ENCODE peak calls at places on chromosomes 6 and 20, in seven cellular contexts. One of them, this sample, is unnamed.

GRCh38 chr6:37513155-37513554 is 13.5 kb upstream of the CCDC167 start:
- DNase-seq in uterus: no peak
- DNase-seq in upper lobe of left lung: no peak
- DNase-seq in right lobe of liver: no peak
- DNase-seq in astrocyte of the spinal cord: no peak
- DNase-seq in neural progenitor cell: no peak
- DNase-seq in GM12865: no peak
- DNase-seq in this sample: no peak

GRCh38 chr20:51540585-51540984 is 1.9 kb downstream of the NFATC2 start:
- DNase-seq in uterus: no peak
- DNase-seq in upper lobe of left lung: no peak
- DNase-seq in right lobe of liver: no peak
- DNase-seq in astrocyte of the spinal cord: no peak
- DNase-seq in neural progenitor cell: no peak
- DNase-seq in GM12865: no peak
- DNase-seq in this sample: no peak

GRCh38 chr6:20188630-20189075 is 23.6 kb downstream of the MBOAT1 start:
- DNase-seq in uterus: no peak
- DNase-seq in upper lobe of left lung: no peak
- DNase-seq in right lobe of liver: no peak
- DNase-seq in astrocyte of the spinal cord: no peak
- DNase-seq in neural progenitor cell: peak
- DNase-seq in GM12865: no peak
- DNase-seq in this sample: no peak

GRCh38 chr6:24191346-24191745 is 65.3 kb downstream of the NRSN1 start:
- DNase-seq in uterus: no peak
- DNase-seq in upper lobe of left lung: no peak
- DNase-seq in right lobe of liver: no peak
- DNase-seq in astrocyte of the spinal cord: no peak
- DNase-seq in neural progenitor cell: no peak
- DNase-seq in GM12865: no peak
- DNase-seq in this sample: no peak

GRCh38 chr6:34513628-34514027 is 42.5 kb downstream of the SPDEF start:
- DNase-seq in uterus: no peak
- DNase-seq in upper lobe of left lung: no peak
- DNase-seq in right lobe of liver: no peak
- DNase-seq in astrocyte of the spinal cord: no peak
- DNase-seq in neural progenitor cell: peak
- DNase-seq in GM12865: no peak
- DNase-seq in this sample: no peak

GRCh38 chr6:5671604-5672559 is 334.8 kb downstream of the NRN1 start:
- DNase-seq in uterus: no peak
- DNase-seq in upper lobe of left lung: no peak
- DNase-seq in right lobe of liver: no peak
- DNase-seq in astrocyte of the spinal cord: no peak
- DNase-seq in neural progenitor cell: no peak
- DNase-seq in GM12865: no peak
- DNase-seq in this sample: no peak

GRCh38 chr20:58128635-58129625 is 99.5 kb downstream of the ANKRD60 start:
- DNase-seq in uterus: peak
- DNase-seq in upper lobe of left lung: no peak
- DNase-seq in right lobe of liver: no peak
- DNase-seq in astrocyte of the spinal cord: no peak
- DNase-seq in neural progenitor cell: no peak
- DNase-seq in GM12865: no peak
- DNase-seq in this sample: no peak

GRCh38 chr6:169832247-169832948 is 81.0 kb downstream of the ERMARD start:
- DNase-seq in uterus: no peak
- DNase-seq in upper lobe of left lung: no peak
- DNase-seq in right lobe of liver: no peak
- DNase-seq in astrocyte of the spinal cord: no peak
- DNase-seq in neural progenitor cell: no peak
- DNase-seq in GM12865: no peak
- DNase-seq in this sample: no peak

GRCh38 chr6:161596807-161597505 is 323.1 kb upstream of the AGPAT4 start:
- DNase-seq in uterus: no peak
- DNase-seq in upper lobe of left lung: no peak
- DNase-seq in right lobe of liver: no peak
- DNase-seq in astrocyte of the spinal cord: no peak
- DNase-seq in neural progenitor cell: no peak
- DNase-seq in GM12865: no peak
- DNase-seq in this sample: no peak

GRCh38 chr6:33197431-33198048 is 2.9 kb downstream of the RXRB start:
- DNase-seq in uterus: no peak
- DNase-seq in upper lobe of left lung: peak
- DNase-seq in right lobe of liver: no peak
- DNase-seq in astrocyte of the spinal cord: peak
- DNase-seq in neural progenitor cell: peak
- DNase-seq in GM12865: peak
- DNase-seq in this sample: no peak

GRCh38 chr20:61296629-61297019 is 44.6 kb downstream of the CDH4 start:
- DNase-seq in uterus: no peak
- DNase-seq in upper lobe of left lung: no peak
- DNase-seq in right lobe of liver: no peak
- DNase-seq in astrocyte of the spinal cord: no peak
- DNase-seq in neural progenitor cell: no peak
- DNase-seq in GM12865: no peak
- DNase-seq in this sample: no peak

GRCh38 chr6:168871535-168872106 is 382.0 kb downstream of the THBS2 start:
- DNase-seq in uterus: no peak
- DNase-seq in upper lobe of left lung: peak
- DNase-seq in right lobe of liver: no peak
- DNase-seq in astrocyte of the spinal cord: no peak
- DNase-seq in neural progenitor cell: no peak
- DNase-seq in GM12865: no peak
- DNase-seq in this sample: no peak

GRCh38 chr20:60361761-60362410 is 403.7 kb downstream of the CDH26 start:
- DNase-seq in uterus: no peak
- DNase-seq in upper lobe of left lung: no peak
- DNase-seq in right lobe of liver: no peak
- DNase-seq in astrocyte of the spinal cord: no peak
- DNase-seq in neural progenitor cell: peak
- DNase-seq in GM12865: no peak
- DNase-seq in this sample: no peak

GRCh38 chr6:53852805-53853204 is 58.0 kb downstream of the LRRC1 start:
- DNase-seq in uterus: no peak
- DNase-seq in upper lobe of left lung: no peak
- DNase-seq in right lobe of liver: no peak
- DNase-seq in astrocyte of the spinal cord: no peak
- DNase-seq in neural progenitor cell: no peak
- DNase-seq in GM12865: no peak
- DNase-seq in this sample: no peak

GRCh38 chr6:75203721-75204120 is 2.1 kb downstream of the COL12A1 start:
- DNase-seq in uterus: peak
- DNase-seq in upper lobe of left lung: no peak
- DNase-seq in right lobe of liver: no peak
- DNase-seq in astrocyte of the spinal cord: no peak
- DNase-seq in neural progenitor cell: no peak
- DNase-seq in GM12865: no peak
- DNase-seq in this sample: no peak

GRCh38 chr6:85096976-85097375 is 332.6 kb upstream of the TBX18 start:
- DNase-seq in uterus: no peak
- DNase-seq in upper lobe of left lung: no peak
- DNase-seq in right lobe of liver: no peak
- DNase-seq in astrocyte of the spinal cord: no peak
- DNase-seq in neural progenitor cell: no peak
- DNase-seq in GM12865: no peak
- DNase-seq in this sample: no peak

GRCh38 chr6:37369321-37370196 is 15.8 kb downstream of the RNF8 start:
- DNase-seq in uterus: no peak
- DNase-seq in upper lobe of left lung: peak
- DNase-seq in right lobe of liver: no peak
- DNase-seq in astrocyte of the spinal cord: peak
- DNase-seq in neural progenitor cell: no peak
- DNase-seq in GM12865: no peak
- DNase-seq in this sample: no peak

GRCh38 chr20:19269737-19270325 is 57.4 kb downstream of the SLC24A3 start:
- DNase-seq in uterus: no peak
- DNase-seq in upper lobe of left lung: no peak
- DNase-seq in right lobe of liver: no peak
- DNase-seq in astrocyte of the spinal cord: peak
- DNase-seq in neural progenitor cell: no peak
- DNase-seq in GM12865: no peak
- DNase-seq in this sample: no peak

GRCh38 chr6:131967948-131968347 is 16.8 kb upstream of the CCN2 start:
- DNase-seq in uterus: no peak
- DNase-seq in upper lobe of left lung: no peak
- DNase-seq in right lobe of liver: no peak
- DNase-seq in astrocyte of the spinal cord: no peak
- DNase-seq in neural progenitor cell: no peak
- DNase-seq in GM12865: no peak
- DNase-seq in this sample: no peak

GRCh38 chr20:31474097-31474436 is 860 bp downstream of the DEFB124 start:
- DNase-seq in uterus: no peak
- DNase-seq in upper lobe of left lung: no peak
- DNase-seq in right lobe of liver: no peak
- DNase-seq in astrocyte of the spinal cord: no peak
- DNase-seq in neural progenitor cell: no peak
- DNase-seq in GM12865: peak
- DNase-seq in this sample: no peak

GRCh38 chr20:31476648-31477220 is 1.6 kb downstream of the REM1 start:
- DNase-seq in uterus: no peak
- DNase-seq in upper lobe of left lung: no peak
- DNase-seq in right lobe of liver: no peak
- DNase-seq in astrocyte of the spinal cord: no peak
- DNase-seq in neural progenitor cell: no peak
- DNase-seq in GM12865: no peak
- DNase-seq in this sample: no peak

GRCh38 chr20:31476313-31476623 is 1.2 kb downstream of the REM1 start:
- DNase-seq in uterus: no peak
- DNase-seq in upper lobe of left lung: no peak
- DNase-seq in right lobe of liver: no peak
- DNase-seq in astrocyte of the spinal cord: no peak
- DNase-seq in neural progenitor cell: no peak
- DNase-seq in GM12865: no peak
- DNase-seq in this sample: no peak

GRCh38 chr20:31475032-31475431 is at the start of the genes DEFB124 and REM1:
- DNase-seq in uterus: peak
- DNase-seq in upper lobe of left lung: no peak
- DNase-seq in right lobe of liver: peak
- DNase-seq in astrocyte of the spinal cord: no peak
- DNase-seq in neural progenitor cell: peak
- DNase-seq in GM12865: no peak
- DNase-seq in this sample: no peak

GRCh38 chr20:31475472-31476312 is 604 bp downstream of the REM1 start:
- DNase-seq in uterus: no peak
- DNase-seq in upper lobe of left lung: no peak
- DNase-seq in right lobe of liver: no peak
- DNase-seq in astrocyte of the spinal cord: no peak
- DNase-seq in neural progenitor cell: no peak
- DNase-seq in GM12865: no peak
- DNase-seq in this sample: no peak
- H3K4me3 ChIP-seq in uterus: peak
- H3K4me3 ChIP-seq in upper lobe of left lung: peak
- H3K4me3 ChIP-seq in right lobe of liver: peak
- H3K4me3 ChIP-seq in astrocyte of the spinal cord: no peak
- H3K4me3 ChIP-seq in neural progenitor cell: peak
- H3K4me3 ChIP-seq in GM12865: no peak
- H3K4me3 ChIP-seq in this sample: no peak

GRCh38 chr6:88633782-88634181 is 329.6 kb downstream of the RNGTT start:
- DNase-seq in uterus: no peak
- DNase-seq in upper lobe of left lung: no peak
- DNase-seq in right lobe of liver: no peak
- DNase-seq in astrocyte of the spinal cord: no peak
- DNase-seq in neural progenitor cell: no peak
- DNase-seq in GM12865: no peak
- DNase-seq in this sample: no peak

GRCh38 chr6:88631830-88632229 is 331.6 kb downstream of the RNGTT start:
- DNase-seq in uterus: no peak
- DNase-seq in upper lobe of left lung: no peak
- DNase-seq in right lobe of liver: no peak
- DNase-seq in astrocyte of the spinal cord: no peak
- DNase-seq in neural progenitor cell: no peak
- DNase-seq in GM12865: no peak
- DNase-seq in this sample: no peak

GRCh38 chr6:88626460-88626859 is 337.0 kb downstream of the RNGTT start:
- DNase-seq in uterus: no peak
- DNase-seq in upper lobe of left lung: no peak
- DNase-seq in right lobe of liver: no peak
- DNase-seq in astrocyte of the spinal cord: no peak
- DNase-seq in neural progenitor cell: no peak
- DNase-seq in GM12865: no peak
- DNase-seq in this sample: no peak

GRCh38 chr6:88629838-88630462 is 333.5 kb downstream of the RNGTT start:
- DNase-seq in uterus: no peak
- DNase-seq in upper lobe of left lung: no peak
- DNase-seq in right lobe of liver: no peak
- DNase-seq in astrocyte of the spinal cord: peak
- DNase-seq in neural progenitor cell: peak
- DNase-seq in GM12865: peak
- DNase-seq in this sample: peak
- TF ChIP-seq CTCF in uterus: no peak
- TF ChIP-seq CTCF in upper lobe of left lung: no peak
- TF ChIP-seq CTCF in right lobe of liver: no peak
- TF ChIP-seq CTCF in astrocyte of the spinal cord: no peak
- TF ChIP-seq CTCF in neural progenitor cell: peak
- TF ChIP-seq CTCF in GM12865: no peak
- TF ChIP-seq CTCF in this sample: peak

DNA sequence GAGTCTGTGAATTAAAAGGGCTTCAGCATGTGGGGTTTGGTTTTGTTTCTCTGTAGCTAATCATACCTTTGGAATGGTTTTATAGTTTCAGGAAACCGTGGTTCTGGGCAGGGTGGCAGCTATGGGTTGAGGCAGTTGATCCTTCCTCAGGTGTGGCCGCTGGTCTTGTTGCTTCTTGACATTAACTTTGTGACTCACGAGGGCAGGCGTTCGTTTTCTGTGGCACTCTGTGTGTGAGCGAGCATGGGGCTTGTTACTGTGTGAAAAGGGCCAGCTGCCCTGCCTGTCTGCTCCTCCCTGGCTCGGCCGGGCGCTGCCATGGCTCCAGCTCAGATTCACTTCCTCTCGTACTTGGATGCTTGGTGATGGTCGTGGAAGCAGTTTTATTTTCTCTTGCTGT is 16.2 kb downstream of the DNAJC5 start:
- DNase-seq in uterus: no peak
- DNase-seq in upper lobe of left lung: peak
- DNase-seq in right lobe of liver: no peak
- DNase-seq in astrocyte of the spinal cord: peak
- DNase-seq in neural progenitor cell: no peak
- DNase-seq in GM12865: no peak
- DNase-seq in this sample: no peak
- H3K4me3 ChIP-seq in uterus: no peak
- H3K4me3 ChIP-seq in upper lobe of left lung: no peak
- H3K4me3 ChIP-seq in right lobe of liver: no peak
- H3K4me3 ChIP-seq in astrocyte of the spinal cord: no peak
- H3K4me3 ChIP-seq in neural progenitor cell: no peak
- H3K4me3 ChIP-seq in GM12865: no peak
- H3K4me3 ChIP-seq in this sample: no peak

DNA sequence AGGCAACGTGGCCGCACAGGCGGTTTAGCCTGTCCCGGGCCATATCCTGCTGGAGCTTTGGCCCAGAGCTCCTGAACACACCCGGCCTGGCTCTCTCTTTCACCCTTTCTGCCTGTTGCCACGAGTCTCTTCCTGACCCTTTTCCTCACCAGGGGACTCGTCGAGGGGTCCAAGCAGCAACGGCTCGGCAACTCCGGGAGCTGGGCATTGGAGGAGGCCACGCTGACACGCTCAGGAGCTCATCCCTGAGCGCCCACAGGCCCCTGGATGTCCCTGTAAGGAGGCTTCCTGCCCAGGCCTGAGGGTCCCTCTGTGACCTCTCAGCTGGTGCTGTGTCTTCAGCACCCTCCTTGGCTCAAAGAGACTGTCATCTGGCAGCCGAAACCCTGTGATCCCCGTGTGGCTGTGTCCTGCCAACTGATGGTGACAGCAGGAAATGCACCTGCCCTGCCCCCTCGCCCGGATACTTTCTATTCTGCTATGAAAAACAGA is 103.8 kb downstream of the RNASET2 start:
- DNase-seq in uterus: no peak
- DNase-seq in upper lobe of left lung: no peak
- DNase-seq in right lobe of liver: no peak
- DNase-seq in astrocyte of the spinal cord: no peak
- DNase-seq in neural progenitor cell: no peak
- DNase-seq in GM12865: peak
- DNase-seq in this sample: no peak
- TF ChIP-seq CTCF in uterus: no peak
- TF ChIP-seq CTCF in upper lobe of left lung: no peak
- TF ChIP-seq CTCF in right lobe of liver: no peak
- TF ChIP-seq CTCF in astrocyte of the spinal cord: no peak
- TF ChIP-seq CTCF in neural progenitor cell: peak
- TF ChIP-seq CTCF in GM12865: peak
- TF ChIP-seq CTCF in this sample: no peak